ENCODE peak calls at places on chromosomes 1 and 21, in six cellular contexts. U is amygdala; I is IMR-90; N is CD4-positive, alpha-beta T cell; H is fibroblast of mammary gland; V is CD14-positive monocyte. S is an unnamed sample.

GRCh38 chr1:172837816-172838680 is 179.1 kb downstream of the FASLG start:
- DNase-seq in U (no peak), I (peak), N (no peak), H (peak), V (no peak), S (peak)

GRCh38 chr1:16138772-16139221 is 17.1 kb downstream of the EPHA2 start:
- DNase-seq in U (no peak), I (peak), N (no peak), H (no peak), V (no peak), S (no peak)

GRCh38 chr1:175287849-175288248 is 95.3 kb upstream of the KIAA0040 start:
- DNase-seq in U (no peak), I (no peak), N (no peak), H (no peak), V (no peak), S (no peak)

GRCh38 chr1:11985851-11986250 is 5.6 kb downstream of the MFN2 start:
- DNase-seq in U (no peak), I (peak), N (no peak), H (peak), V (peak), S (no peak)

GRCh38 chr21:16588433-16588860 is 858.7 kb downstream of the USP25 start:
- DNase-seq in U (peak), I (peak), N (no peak), H (peak), V (no peak), S (no peak)

GRCh38 chr1:46533179-46533864 is 18.1 kb downstream of the KNCN start:
- DNase-seq in U (peak), I (peak), N (peak), H (peak), V (no peak), S (peak)

GRCh38 chr1:240356568-240356967 is 255.4 kb downstream of the GREM2 start:
- DNase-seq in U (no peak), I (no peak), N (no peak), H (no peak), V (no peak), S (no peak)

GRCh38 chr1:200708769-200709168 is 29.9 kb upstream of the CAMSAP2 start:
- DNase-seq in U (no peak), I (peak), N (no peak), H (peak), V (no peak), S (no peak)

GRCh38 chr1:236524892-236525179 is 1.1 kb downstream of the LGALS8 start:
- DNase-seq in U (no peak), I (no peak), N (no peak), H (no peak), V (no peak), S (no peak)

GRCh38 chr1:12052008-12052573 is 11.0 kb upstream of the TNFRSF8 start:
- DNase-seq in U (peak), I (peak), N (no peak), H (peak), V (peak), S (no peak)

S was measured in activated T-helper 1 cell treated with anti-CD3 and anti-CD28 coated beads, Interleukin-12 subunit alpha, Interleukin-12 subunit beta, Interleukin-2, Interleukin-4 antibody, amounts not matched to agents 30 ng/mL and 10 ng/mL and 1 ng/mL, durations not matched to agents 14 hours and 24 hours and 36 hours.